ENCODE peak calls at places on chromosomes 2 and 18, in eight cellular contexts. Q, V, B, O, C, M, P and J are unnamed samples.
A peak's percentile ranks its signal among the peaks of the same experiment; 100 is the strongest.

GRCh38 chr2:145027073-145027459 is 507.1 kb upstream of the ZEB2 start:
- DNase-seq in P (no peak), B (no peak), C (no peak), Q (no peak), V (peak; percentile 49), O (no peak), M (no peak), J (no peak)

GRCh38 chr2:112121682-112122254 is 16.4 kb upstream of the FBLN7 start:
- DNase-seq in V (peak; percentile 66), Q (no peak), P (no peak), C (peak; percentile 57), B (peak; percentile 52), M (no peak), O (no peak), J (no peak)

GRCh38 chr2:16031848-16032159 is 91.5 kb downstream of the MYCN start:
- DNase-seq in B (no peak), O (peak; percentile 47), P (peak; percentile 79), M (no peak), V (no peak), Q (no peak), C (no peak), J (peak; percentile 75)

GRCh38 chr18:1078301-1078700 is 173.6 kb downstream of the ADCYAP1 start:
- DNase-seq in Q (no peak), B (no peak), O (no peak), P (no peak), M (no peak), V (no peak), C (no peak), J (no peak)

GRCh38 chr2:5482929-5483331 is 209.3 kb upstream of the SOX11 start:
- DNase-seq in B (no peak), V (no peak), P (no peak), Q (no peak), M (no peak), O (no peak), C (no peak), J (no peak)

GRCh38 chr2:44954902-44955592 is 13.5 kb downstream of the SIX3 start:
- DNase-seq in Q (no peak), V (no peak), P (no peak), B (no peak), M (no peak), O (no peak), C (no peak), J (no peak)

GRCh38 chr2:232600053-232600773 is 33.2 kb upstream of the EFHD1 start:
- DNase-seq in O (no peak), P (no peak), M (no peak), Q (no peak), C (no peak), V (no peak), B (no peak), J (no peak)

GRCh38 chr2:145797692-145798091 is 1277.8 kb upstream of the ZEB2 start:
- DNase-seq in O (no peak), P (no peak), C (no peak), M (no peak), V (no peak), Q (no peak), B (no peak), J (no peak)

GRCh38 chr2:237118025-237118424 is 32.3 kb downstream of the COPS8 start:
- DNase-seq in C (no peak), O (no peak), P (no peak), M (no peak), B (no peak), V (peak; percentile 62), Q (no peak), J (no peak)

GRCh38 chr2:134227666-134228065 is 26.2 kb upstream of the MGAT5 start:
- DNase-seq in M (no peak), V (no peak), P (no peak), B (no peak), O (no peak), Q (no peak), C (no peak), J (no peak)

GRCh38 chr2:160632576-160632975 is 139.0 kb upstream of the RBMS1 start:
- DNase-seq in C (no peak), P (no peak), Q (no peak), V (no peak), O (no peak), B (no peak), M (no peak), J (no peak)

GRCh38 chr2:143716527-143716926 is 587.3 kb downstream of the ARHGAP15 start:
- DNase-seq in C (no peak), P (no peak), V (no peak), B (no peak), O (no peak), M (no peak), Q (no peak), J (no peak)

GRCh38 chr2:216188956-216189355 is 79.8 kb downstream of the XRCC5 start:
- DNase-seq in P (no peak), C (no peak), V (peak; percentile 18), O (no peak), Q (no peak), M (no peak), B (no peak), J (no peak)

GRCh38 chr2:176152350-176153181 is 1.2 kb downstream of the HOXD4 start:
- DNase-seq in B (no peak), P (no peak), V (no peak), M (no peak), O (no peak), Q (no peak), C (no peak), J (no peak)

DNA sequence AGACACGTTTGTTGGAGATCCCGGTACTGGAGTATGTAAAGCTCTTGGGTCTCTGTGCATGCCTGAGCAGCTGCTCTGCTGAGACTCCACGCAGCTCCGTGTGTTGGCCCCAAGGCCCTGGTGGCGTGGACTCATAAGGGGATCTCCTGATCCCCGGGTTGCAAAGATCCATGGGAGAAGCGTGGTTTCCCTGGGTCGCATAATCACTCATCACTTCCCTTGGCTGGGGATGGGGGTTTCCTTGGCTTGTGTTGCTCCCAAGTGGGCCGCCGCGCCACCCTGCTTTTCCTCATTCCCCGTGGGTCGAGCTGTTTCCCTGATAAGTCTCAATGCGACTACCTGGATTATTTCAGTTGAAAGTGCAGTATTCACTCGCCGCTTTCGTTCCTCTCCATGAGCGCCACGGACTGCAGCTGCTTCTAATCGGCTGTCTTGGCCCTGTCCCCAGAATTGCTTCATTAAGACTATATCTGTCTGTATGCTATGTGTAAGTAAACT is 76.0 kb downstream of the EPC2 start:
- DNase-seq in C (no peak), Q (no peak), M (peak; percentile 62), V (peak; percentile 57), P (no peak), B (peak; percentile 38), O (no peak), J (no peak)
- H3K4me3 ChIP-seq in C (no peak overlapping the region), Q (no peak overlapping the region), M (no peak overlapping the region), V (no peak overlapping the region), P (no peak overlapping the region), B (no peak overlapping the region), O (peak overlapping the region; percentile 40), J (no peak overlapping the region)

DNA sequence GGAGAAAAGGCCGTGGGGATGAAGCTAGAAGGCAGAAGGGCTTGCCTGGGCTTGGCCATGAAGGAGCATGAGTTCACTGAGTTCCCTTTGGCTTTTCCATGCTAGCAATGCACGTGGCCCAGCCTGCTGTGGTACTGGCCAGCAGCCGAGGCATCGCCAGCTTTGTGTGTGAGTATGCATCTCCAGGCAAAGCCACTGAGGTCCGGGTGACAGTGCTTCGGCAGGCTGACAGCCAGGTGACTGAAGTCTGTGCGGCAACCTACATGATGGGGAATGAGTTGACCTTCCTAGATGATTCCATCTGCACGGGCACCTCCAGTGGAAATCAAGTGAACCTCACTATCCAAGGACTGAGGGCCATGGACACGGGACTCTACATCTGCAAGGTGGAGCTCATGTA is 2.9 kb downstream of the CTLA4 start:
- DNase-seq in C (no peak), B (no peak), M (no peak), P (no peak), V (no peak), Q (no peak), O (no peak), J (no peak)
- H3K4me1 ChIP-seq in C (peaks cover 11% of the 10 kb centered on the region), B (no peaks in the 10 kb centered on the region), M (peaks cover 19% of the 10 kb centered on the region), P (no peaks in the 10 kb centered on the region), V (no peaks in the 10 kb centered on the region), Q (peaks cover 23% of the 10 kb centered on the region), O (no peaks in the 10 kb centered on the region), J (no peaks in the 10 kb centered on the region)

GRCh38 chr18:61554117-61554776 is 221.0 kb downstream of the CDH20 start:
- DNase-seq in O (no peak), V (no peak), P (peak; percentile 52), B (peak; percentile 81), C (no peak), M (peak; percentile 78), Q (no peak), J (no peak)
- H3K4me3 ChIP-seq in O (peak overlapping the region; percentile 38), V (no peak overlapping the region), P (no peak overlapping the region), B (peak overlapping the region; percentile 56), C (no peak overlapping the region), M (peak overlapping the region; percentile 51), Q (no peak overlapping the region), J (no peak overlapping the region)

GRCh38 chr2:202671317-202672035 is 36.7 kb downstream of the FAM117B start:
- DNase-seq in P (no peak), Q (no peak), V (no peak), O (no peak), M (no peak), C (no peak), B (peak; percentile 25), J (no peak)
- H3K4me1 ChIP-seq in P (no peaks in the 10 kb centered on the region), Q (peaks cover 3% of the 10 kb centered on the region), V (no peaks in the 10 kb centered on the region), O (no peaks in the 10 kb centered on the region), M (peaks cover 65% of the 10 kb centered on the region), C (peaks cover 26% of the 10 kb centered on the region), B (no peaks in the 10 kb centered on the region), J (peaks cover 3% of the 10 kb centered on the region)

GRCh38 chr2:196166876-196167275 is 4.5 kb downstream of the STK17B start:
- DNase-seq in V (peak; percentile 87), P (no peak), M (no peak), C (no peak), Q (no peak), B (no peak), O (no peak), J (no peak)
- H3K4me3 ChIP-seq in V (peak overlapping the region; percentile 15), P (no peak overlapping the region), M (peak overlapping the region; percentile 93), C (peak overlapping the region; percentile 98), Q (peak overlapping the region; percentile 98), B (no peak overlapping the region), O (peak overlapping the region; percentile 51), J (no peak overlapping the region)

GRCh38 chr2:136234261-136234660 is 116.3 kb upstream of the CXCR4 start:
- DNase-seq in O (no peak), Q (no peak), P (no peak), C (no peak), V (no peak), M (no peak), B (no peak), J (no peak)
- H3K4me1 ChIP-seq in O (no peaks in the 10 kb centered on the region), Q (peaks cover 12% of the 10 kb centered on the region), P (no peaks in the 10 kb centered on the region), C (peaks cover 65% of the 10 kb centered on the region), V (no peaks in the 10 kb centered on the region), M (peaks cover 39% of the 10 kb centered on the region), B (peaks cover 6% of the 10 kb centered on the region), J (peaks cover 8% of the 10 kb centered on the region)

DNA sequence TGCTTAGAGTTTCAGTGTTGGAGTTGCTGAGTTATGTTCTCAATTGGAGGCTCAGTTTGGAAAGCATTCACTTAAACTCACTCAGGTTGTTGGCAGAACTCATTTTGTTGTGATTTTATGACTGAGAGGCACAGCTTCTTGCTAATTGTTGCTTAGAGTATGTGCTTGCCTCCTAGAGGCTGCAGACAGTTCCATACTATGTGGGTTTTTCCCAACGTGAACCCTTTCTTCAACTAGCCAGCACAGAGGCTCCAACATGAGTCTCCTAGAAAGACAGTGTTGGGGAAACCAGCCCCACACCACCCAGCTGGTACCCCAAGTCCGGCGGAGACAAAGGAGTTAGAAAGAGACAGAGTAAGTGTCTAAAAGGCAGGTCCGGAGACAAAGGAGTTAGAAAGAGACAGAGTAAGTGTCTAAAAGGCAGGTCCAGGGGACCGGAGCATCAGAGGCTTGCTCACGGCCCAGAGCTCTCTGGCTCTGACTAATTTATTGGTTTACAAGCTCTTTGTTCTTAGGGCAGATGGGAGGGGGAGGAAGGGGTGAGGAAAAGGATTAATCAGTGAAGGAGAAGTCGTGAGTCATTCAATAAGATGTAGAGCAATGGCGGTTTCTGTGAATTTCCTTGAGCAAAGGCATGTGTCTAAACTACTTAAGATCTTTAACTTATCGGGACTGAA is 999.7 kb upstream of the LRRTM1 start:
- DNase-seq in O (no peak), Q (no peak), V (no peak), C (no peak), P (no peak), M (no peak), B (no peak), J (no peak)
- H3K4me3 ChIP-seq in O (no peak overlapping the region), Q (no peak overlapping the region), V (no peak overlapping the region), C (no peak overlapping the region), P (no peak overlapping the region), M (no peak overlapping the region), B (no peak overlapping the region), J (no peak overlapping the region)